ENCODE peak calls at places on chromosomes 4 and X, in four cellular contexts. J is cerebellum; I is T-helper 2 cell treated with Interferon-gamma antibody and Interleukin-4, amounts not matched to agents 5 μg/mL and 100 μg/mL, for 36 hours; D is upper lobe of right lung. P is an unnamed sample.

GRCh38 chrX:108399427-108400165 is 38.6 kb downstream of the COL4A6 start:
- DNase-seq in D (no peak), I (no peak), J (no peak), P (no peak)

GRCh38 chrX:143635915-143636314 is at the start of gene SLITRK4:
- DNase-seq in D (no peak), I (no peak), J (peak; percentile 57), P (peak; percentile 18)

GRCh38 chr4:111689214-111689613 is 456.0 kb upstream of the FAM241A start:
- DNase-seq in D (no peak), I (no peak), J (no peak), P (no peak)

GRCh38 chrX:40373025-40373424 is 207.7 kb upstream of the ATP6AP2 start:
- DNase-seq in I (no peak), D (no peak), J (no peak), P (no peak)

GRCh38 chrX:31021537-31021936 is 50.3 kb downstream of the FTHL17 start:
- DNase-seq in J (no peak), I (no peak), D (no peak), P (no peak)

GRCh38 chr4:126977306-126977705 is 655.5 kb upstream of the INTU start:
- DNase-seq in I (no peak), D (no peak), J (no peak), P (no peak)

GRCh38 chr4:171650543-171650942 is 162.7 kb upstream of the GALNTL6 start:
- DNase-seq in D (no peak), I (no peak), J (no peak), P (no peak)

GRCh38 chrX:10531927-10532326 is 88.5 kb downstream of the MID1 start:
- DNase-seq in D (no peak), I (no peak), J (no peak), P (no peak)

GRCh38 chrX:18973527-18974192 is 10.3 kb downstream of the PHKA2 start:
- DNase-seq in D (no peak), J (no peak), I (no peak), P (no peak)

GRCh38 chr4:185123479-185123878 is 19.6 kb upstream of the SLC25A4 start:
- DNase-seq in J (no peak), D (no peak), I (no peak), P (no peak)

GRCh38 chr4:77990904-77991358 is 66.2 kb upstream of the FRAS1 start:
- DNase-seq in I (no peak), J (no peak), D (no peak), P (no peak)

GRCh38 chrX:7941390-7942042 is 14.3 kb upstream of the PNPLA4 start:
- DNase-seq in D (no peak), I (no peak), J (no peak), P (peak; percentile 13)

GRCh38 chr4:98720871-98721480 is 62.6 kb upstream of the TSPAN5 start:
- DNase-seq in D (no peak), I (no peak), J (no peak), P (no peak)

GRCh38 chrX:102835504-102836146 is 101.4 kb upstream of the RAB40AL start:
- DNase-seq in D (no peak), I (no peak), J (peak; percentile 1), P (peak; percentile 10)

GRCh38 chr4:53601251-53601764 is 10.0 kb upstream of the LNX1 start:
- DNase-seq in I (no peak), D (no peak), J (no peak), P (no peak)

GRCh38 chr4:8891646-8892555 is 20.3 kb upstream of the HMX1 start:
- DNase-seq in J (no peak), D (no peak), I (no peak), P (no peak)

GRCh38 chr4:175671491-175671934 is 140.6 kb downstream of the GPM6A start:
- DNase-seq in D (no peak), I (no peak), J (peak; percentile 69), P (peak; percentile 60)

GRCh38 chr4:120317713-120318112 is 251.1 kb upstream of the MAD2L1 start:
- DNase-seq in D (no peak), J (no peak), I (no peak), P (no peak)

GRCh38 chr4:138051157-138051556 is 191.0 kb downstream of the SLC7A11 start:
- DNase-seq in I (no peak), D (no peak), J (no peak), P (no peak)

GRCh38 chr4:9781343-9782135 is at the start of gene DRD5:
- DNase-seq in D (no peak), J (no peak), I (no peak), P (no peak)

GRCh38 chr4:3793545-3793944 is 27.4 kb downstream of the ADRA2C start:
- DNase-seq in I (no peak), D (no peak), J (no peak), P (no peak)

GRCh38 chrX:3962511-3963350 is 249.3 kb upstream of the PRKX start:
- DNase-seq in D (no peak), J (no peak), I (no peak), P (peak; percentile 20)

GRCh38 chrX:10112510-10112909 is 44.3 kb upstream of the CLCN4 start:
- DNase-seq in I (no peak), J (no peak), D (no peak), P (no peak)

GRCh38 chr4:40143926-40144508 is 52.8 kb upstream of the RHOH start:
- DNase-seq in J (no peak), I (no peak), D (no peak), P (no peak)

GRCh38 chrX:66731398-66731797 is 92.5 kb upstream of the EDA2R start:
- DNase-seq in J (no peak), I (no peak), D (no peak), P (peak; percentile 25)

GRCh38 chr4:10054571-10055041 is 33.3 kb upstream of the SLC2A9 start:
- DNase-seq in J (no peak), D (no peak), I (no peak), P (no peak)

GRCh38 chrX:26851981-26852380 is 611.2 kb downstream of the PPP4R3C start:
- DNase-seq in J (peak; percentile 0), D (no peak), I (no peak), P (peak; percentile 2)

GRCh38 chrX:56783450-56783831 is 54.4 kb downstream of the NBDY start:
- DNase-seq in J (peak; percentile 27), D (no peak), I (no peak), P (peak; percentile 55)

GRCh38 chrX:150870487-150871340 is 27.8 kb downstream of the CD99L2 start:
- DNase-seq in J (no peak), D (no peak), I (no peak), P (no peak)

GRCh38 chr4:174375422-174375821 is 91.7 kb downstream of the CEP44 start:
- DNase-seq in J (no peak), D (no peak), I (no peak), P (no peak)

GRCh38 chr4:108372678-108373077 is 203.9 kb upstream of the LEF1 start:
- DNase-seq in I (no peak), J (no peak), D (no peak), P (no peak)

GRCh38 chrX:96480081-96480480 is 204.6 kb upstream of the DIAPH2 start:
- DNase-seq in D (no peak), J (no peak), I (no peak), P (no peak)

GRCh38 chrX:69137371-69137881 is 27.8 kb downstream of the PJA1 start:
- DNase-seq in D (no peak), I (no peak), J (no peak), P (no peak)

P was measured in Ammon's horn.